ENCODE peak calls at places on chromosome 21, in ten cellular contexts. One of them, this sample, is unnamed.

GRCh38 chr21:37780991-37781983 is 135.0 kb downstream of the KCNJ6 start:
- DNase-seq in NCI-H345: no peak
- DNase-seq in KG1: no peak
- DNase-seq in EL: no peak
- DNase-seq in epithelial cell of esophagus: peak; percentile 84
- DNase-seq in stimulated activated CD4-positive, alpha-beta T cell treated with anti-CD3 and anti-CD28 coated beads, Interleukin-4, amount 100 ng/mL, for 24 hours: no peak
- DNase-seq in left colon: no peak
- DNase-seq in activated CD4-positive, CD25-positive, alpha-beta regulatory T cell: no peak
- DNase-seq in hepatocyte: no peak
- DNase-seq in T-helper 2 cell: no peak
- DNase-seq in this sample: no peak

GRCh38 chr21:40678681-40679284 is 168.2 kb downstream of the DSCAM start:
- DNase-seq in NCI-H345: no peak
- DNase-seq in KG1: no peak
- DNase-seq in EL: no peak
- DNase-seq in epithelial cell of esophagus: peak; percentile 50
- DNase-seq in stimulated activated CD4-positive, alpha-beta T cell treated with anti-CD3 and anti-CD28 coated beads, Interleukin-4, amount 100 ng/mL, for 24 hours: no peak
- DNase-seq in left colon: no peak
- DNase-seq in activated CD4-positive, CD25-positive, alpha-beta regulatory T cell: no peak
- DNase-seq in hepatocyte: no peak
- DNase-seq in T-helper 2 cell: no peak
- DNase-seq in this sample: no peak

GRCh38 chr21:18608226-18608625 is 204.6 kb upstream of the TMPRSS15 start:
- DNase-seq in NCI-H345: peak; percentile 87
- DNase-seq in KG1: no peak
- DNase-seq in EL: no peak
- DNase-seq in epithelial cell of esophagus: no peak
- DNase-seq in stimulated activated CD4-positive, alpha-beta T cell treated with anti-CD3 and anti-CD28 coated beads, Interleukin-4, amount 100 ng/mL, for 24 hours: no peak
- DNase-seq in left colon: no peak
- DNase-seq in activated CD4-positive, CD25-positive, alpha-beta regulatory T cell: no peak
- DNase-seq in hepatocyte: no peak
- DNase-seq in T-helper 2 cell: no peak
- DNase-seq in this sample: no peak

GRCh38 chr21:40454057-40454456 is 392.9 kb downstream of the DSCAM start:
- DNase-seq in NCI-H345: no peak
- DNase-seq in KG1: no peak
- DNase-seq in EL: no peak
- DNase-seq in epithelial cell of esophagus: no peak
- DNase-seq in stimulated activated CD4-positive, alpha-beta T cell treated with anti-CD3 and anti-CD28 coated beads, Interleukin-4, amount 100 ng/mL, for 24 hours: no peak
- DNase-seq in left colon: no peak
- DNase-seq in activated CD4-positive, CD25-positive, alpha-beta regulatory T cell: no peak
- DNase-seq in hepatocyte: no peak
- DNase-seq in T-helper 2 cell: no peak
- DNase-seq in this sample: no peak

GRCh38 chr21:41980561-41980960 is 26.7 kb upstream of the C2CD2 start:
- DNase-seq in NCI-H345: no peak
- DNase-seq in KG1: no peak
- DNase-seq in EL: no peak
- DNase-seq in epithelial cell of esophagus: no peak
- DNase-seq in stimulated activated CD4-positive, alpha-beta T cell treated with anti-CD3 and anti-CD28 coated beads, Interleukin-4, amount 100 ng/mL, for 24 hours: no peak
- DNase-seq in left colon: no peak
- DNase-seq in activated CD4-positive, CD25-positive, alpha-beta regulatory T cell: no peak
- DNase-seq in hepatocyte: no peak
- DNase-seq in T-helper 2 cell: no peak
- DNase-seq in this sample: no peak

GRCh38 chr21:43866659-43867331 is 1.8 kb downstream of the AGPAT3 start:
- DNase-seq in NCI-H345: no peak
- DNase-seq in KG1: no peak
- DNase-seq in EL: peak; percentile 11
- DNase-seq in epithelial cell of esophagus: peak; percentile 52
- DNase-seq in stimulated activated CD4-positive, alpha-beta T cell treated with anti-CD3 and anti-CD28 coated beads, Interleukin-4, amount 100 ng/mL, for 24 hours: peak; percentile 66
- DNase-seq in left colon: peak; percentile 80
- DNase-seq in activated CD4-positive, CD25-positive, alpha-beta regulatory T cell: no peak
- DNase-seq in hepatocyte: peak; percentile 80
- DNase-seq in T-helper 2 cell: peak; percentile 52
- DNase-seq in this sample: no peak

GRCh38 chr21:33712022-33712803 is 69.9 kb downstream of the ITSN1 start:
- DNase-seq in NCI-H345: no peak
- DNase-seq in KG1: no peak
- DNase-seq in EL: no peak
- DNase-seq in epithelial cell of esophagus: no peak
- DNase-seq in stimulated activated CD4-positive, alpha-beta T cell treated with anti-CD3 and anti-CD28 coated beads, Interleukin-4, amount 100 ng/mL, for 24 hours: no peak
- DNase-seq in left colon: no peak
- DNase-seq in activated CD4-positive, CD25-positive, alpha-beta regulatory T cell: no peak
- DNase-seq in hepatocyte: no peak
- DNase-seq in T-helper 2 cell: no peak
- DNase-seq in this sample: no peak

GRCh38 chr21:42535602-42536171 is 22.0 kb downstream of the SLC37A1 start:
- DNase-seq in NCI-H345: no peak
- DNase-seq in KG1: no peak
- DNase-seq in EL: no peak
- DNase-seq in epithelial cell of esophagus: no peak
- DNase-seq in stimulated activated CD4-positive, alpha-beta T cell treated with anti-CD3 and anti-CD28 coated beads, Interleukin-4, amount 100 ng/mL, for 24 hours: no peak
- DNase-seq in left colon: peak; percentile 58
- DNase-seq in activated CD4-positive, CD25-positive, alpha-beta regulatory T cell: no peak
- DNase-seq in hepatocyte: no peak
- DNase-seq in T-helper 2 cell: no peak
- DNase-seq in this sample: no peak

GRCh38 chr21:38958940-38959685 is 153.4 kb downstream of the ETS2 start:
- DNase-seq in NCI-H345: no peak
- DNase-seq in KG1: no peak
- DNase-seq in EL: peak; percentile 80
- DNase-seq in epithelial cell of esophagus: peak; percentile 72
- DNase-seq in stimulated activated CD4-positive, alpha-beta T cell treated with anti-CD3 and anti-CD28 coated beads, Interleukin-4, amount 100 ng/mL, for 24 hours: no peak
- DNase-seq in left colon: no peak
- DNase-seq in activated CD4-positive, CD25-positive, alpha-beta regulatory T cell: no peak
- DNase-seq in hepatocyte: peak; percentile 71
- DNase-seq in T-helper 2 cell: no peak
- DNase-seq in this sample: peak; percentile 95

GRCh38 chr21:37758997-37759396 is 157.3 kb downstream of the KCNJ6 start:
- DNase-seq in NCI-H345: no peak
- DNase-seq in KG1: no peak
- DNase-seq in EL: peak; percentile 66
- DNase-seq in epithelial cell of esophagus: peak; percentile 69
- DNase-seq in stimulated activated CD4-positive, alpha-beta T cell treated with anti-CD3 and anti-CD28 coated beads, Interleukin-4, amount 100 ng/mL, for 24 hours: no peak
- DNase-seq in left colon: peak; percentile 47
- DNase-seq in activated CD4-positive, CD25-positive, alpha-beta regulatory T cell: no peak
- DNase-seq in hepatocyte: peak; percentile 79
- DNase-seq in T-helper 2 cell: no peak
- DNase-seq in this sample: no peak

GRCh38 chr21:42443876-42444744 is 40.4 kb downstream of the UBASH3A start:
- DNase-seq in NCI-H345: no peak
- DNase-seq in KG1: no peak
- DNase-seq in EL: no peak
- DNase-seq in epithelial cell of esophagus: no peak
- DNase-seq in stimulated activated CD4-positive, alpha-beta T cell treated with anti-CD3 and anti-CD28 coated beads, Interleukin-4, amount 100 ng/mL, for 24 hours: no peak
- DNase-seq in left colon: no peak
- DNase-seq in activated CD4-positive, CD25-positive, alpha-beta regulatory T cell: no peak
- DNase-seq in hepatocyte: no peak
- DNase-seq in T-helper 2 cell: no peak
- DNase-seq in this sample: no peak

GRCh38 chr21:32301596-32301995 is 2.9 kb downstream of the MRAP start:
- DNase-seq in NCI-H345: no peak
- DNase-seq in KG1: no peak
- DNase-seq in EL: no peak
- DNase-seq in epithelial cell of esophagus: no peak
- DNase-seq in stimulated activated CD4-positive, alpha-beta T cell treated with anti-CD3 and anti-CD28 coated beads, Interleukin-4, amount 100 ng/mL, for 24 hours: no peak
- DNase-seq in left colon: no peak
- DNase-seq in activated CD4-positive, CD25-positive, alpha-beta regulatory T cell: no peak
- DNase-seq in hepatocyte: no peak
- DNase-seq in T-helper 2 cell: no peak
- DNase-seq in this sample: no peak

GRCh38 chr21:25133939-25134338 is 473.3 kb downstream of the MRPL39 start:
- DNase-seq in NCI-H345: no peak
- DNase-seq in KG1: no peak
- DNase-seq in EL: peak; percentile 0
- DNase-seq in epithelial cell of esophagus: no peak
- DNase-seq in stimulated activated CD4-positive, alpha-beta T cell treated with anti-CD3 and anti-CD28 coated beads, Interleukin-4, amount 100 ng/mL, for 24 hours: no peak
- DNase-seq in left colon: no peak
- DNase-seq in activated CD4-positive, CD25-positive, alpha-beta regulatory T cell: no peak
- DNase-seq in hepatocyte: no peak
- DNase-seq in T-helper 2 cell: no peak
- DNase-seq in this sample: no peak

GRCh38 chr21:22791986-22792560 is 1793.9 kb downstream of the NCAM2 start:
- DNase-seq in NCI-H345: peak; percentile 65
- DNase-seq in KG1: peak; percentile 42
- DNase-seq in EL: peak; percentile 21
- DNase-seq in epithelial cell of esophagus: peak; percentile 50
- DNase-seq in stimulated activated CD4-positive, alpha-beta T cell treated with anti-CD3 and anti-CD28 coated beads, Interleukin-4, amount 100 ng/mL, for 24 hours: peak; percentile 7
- DNase-seq in left colon: peak; percentile 4
- DNase-seq in activated CD4-positive, CD25-positive, alpha-beta regulatory T cell: no peak
- DNase-seq in hepatocyte: peak; percentile 84
- DNase-seq in T-helper 2 cell: no peak
- DNase-seq in this sample: no peak

GRCh38 chr21:37829447-37829846 is 86.8 kb downstream of the KCNJ6 start:
- DNase-seq in NCI-H345: no peak
- DNase-seq in KG1: no peak
- DNase-seq in EL: peak; percentile 74
- DNase-seq in epithelial cell of esophagus: peak; percentile 66
- DNase-seq in stimulated activated CD4-positive, alpha-beta T cell treated with anti-CD3 and anti-CD28 coated beads, Interleukin-4, amount 100 ng/mL, for 24 hours: no peak
- DNase-seq in left colon: peak; percentile 55
- DNase-seq in activated CD4-positive, CD25-positive, alpha-beta regulatory T cell: no peak
- DNase-seq in hepatocyte: peak; percentile 58
- DNase-seq in T-helper 2 cell: no peak
- DNase-seq in this sample: peak; percentile 54

GRCh38 chr21:28336299-28336698 is 656.4 kb downstream of the LTN1 start:
- DNase-seq in NCI-H345: peak; percentile 5
- DNase-seq in KG1: no peak
- DNase-seq in EL: peak; percentile 79
- DNase-seq in epithelial cell of esophagus: peak; percentile 65
- DNase-seq in stimulated activated CD4-positive, alpha-beta T cell treated with anti-CD3 and anti-CD28 coated beads, Interleukin-4, amount 100 ng/mL, for 24 hours: no peak
- DNase-seq in left colon: no peak
- DNase-seq in activated CD4-positive, CD25-positive, alpha-beta regulatory T cell: no peak
- DNase-seq in hepatocyte: peak; percentile 78
- DNase-seq in T-helper 2 cell: no peak
- DNase-seq in this sample: peak; percentile 56

GRCh38 chr21:41321211-41321907 is 4.8 kb downstream of the FAM3B start:
- DNase-seq in NCI-H345: peak; percentile 91
- DNase-seq in KG1: no peak
- DNase-seq in EL: no peak
- DNase-seq in epithelial cell of esophagus: no peak
- DNase-seq in stimulated activated CD4-positive, alpha-beta T cell treated with anti-CD3 and anti-CD28 coated beads, Interleukin-4, amount 100 ng/mL, for 24 hours: no peak
- DNase-seq in left colon: no peak
- DNase-seq in activated CD4-positive, CD25-positive, alpha-beta regulatory T cell: no peak
- DNase-seq in hepatocyte: no peak
- DNase-seq in T-helper 2 cell: no peak
- DNase-seq in this sample: no peak

GRCh38 chr21:39867198-39867650 is at the start of gene PCP4:
- DNase-seq in NCI-H345: peak; percentile 96
- DNase-seq in KG1: peak; percentile 0
- DNase-seq in EL: peak; percentile 7
- DNase-seq in epithelial cell of esophagus: peak; percentile 60
- DNase-seq in stimulated activated CD4-positive, alpha-beta T cell treated with anti-CD3 and anti-CD28 coated beads, Interleukin-4, amount 100 ng/mL, for 24 hours: peak; percentile 8
- DNase-seq in left colon: peak; percentile 61
- DNase-seq in activated CD4-positive, CD25-positive, alpha-beta regulatory T cell: no peak
- DNase-seq in hepatocyte: peak; percentile 83
- DNase-seq in T-helper 2 cell: no peak
- DNase-seq in this sample: no peak

GRCh38 chr21:44749116-44749758 is 37.9 kb upstream of the TSPEAR start:
- DNase-seq in NCI-H345: no peak
- DNase-seq in KG1: no peak
- DNase-seq in EL: no peak
- DNase-seq in epithelial cell of esophagus: no peak
- DNase-seq in stimulated activated CD4-positive, alpha-beta T cell treated with anti-CD3 and anti-CD28 coated beads, Interleukin-4, amount 100 ng/mL, for 24 hours: no peak
- DNase-seq in left colon: no peak
- DNase-seq in activated CD4-positive, CD25-positive, alpha-beta regulatory T cell: no peak
- DNase-seq in hepatocyte: no peak
- DNase-seq in T-helper 2 cell: no peak
- DNase-seq in this sample: no peak

GRCh38 chr21:42158846-42159245 is 60.1 kb upstream of the ABCG1 start:
- DNase-seq in NCI-H345: no peak
- DNase-seq in KG1: no peak
- DNase-seq in EL: no peak
- DNase-seq in epithelial cell of esophagus: no peak
- DNase-seq in stimulated activated CD4-positive, alpha-beta T cell treated with anti-CD3 and anti-CD28 coated beads, Interleukin-4, amount 100 ng/mL, for 24 hours: no peak
- DNase-seq in left colon: no peak
- DNase-seq in activated CD4-positive, CD25-positive, alpha-beta regulatory T cell: no peak
- DNase-seq in hepatocyte: no peak
- DNase-seq in T-helper 2 cell: no peak
- DNase-seq in this sample: no peak

GRCh38 chr21:41763996-41764395 is 2.9 kb downstream of the RIPK4 start:
- DNase-seq in NCI-H345: no peak
- DNase-seq in KG1: no peak
- DNase-seq in EL: no peak
- DNase-seq in epithelial cell of esophagus: no peak
- DNase-seq in stimulated activated CD4-positive, alpha-beta T cell treated with anti-CD3 and anti-CD28 coated beads, Interleukin-4, amount 100 ng/mL, for 24 hours: no peak
- DNase-seq in left colon: no peak
- DNase-seq in activated CD4-positive, CD25-positive, alpha-beta regulatory T cell: no peak
- DNase-seq in hepatocyte: no peak
- DNase-seq in T-helper 2 cell: no peak
- DNase-seq in this sample: no peak

GRCh38 chr21:42454791-42455190 is 41.2 kb downstream of the RSPH1 start:
- DNase-seq in NCI-H345: no peak
- DNase-seq in KG1: no peak
- DNase-seq in EL: no peak
- DNase-seq in epithelial cell of esophagus: no peak
- DNase-seq in stimulated activated CD4-positive, alpha-beta T cell treated with anti-CD3 and anti-CD28 coated beads, Interleukin-4, amount 100 ng/mL, for 24 hours: no peak
- DNase-seq in left colon: no peak
- DNase-seq in activated CD4-positive, CD25-positive, alpha-beta regulatory T cell: no peak
- DNase-seq in hepatocyte: no peak
- DNase-seq in T-helper 2 cell: no peak
- DNase-seq in this sample: no peak

GRCh38 chr21:46120301-46121285 is 22.7 kb downstream of the COL6A2 start:
- DNase-seq in NCI-H345: no peak
- DNase-seq in KG1: no peak
- DNase-seq in EL: no peak
- DNase-seq in epithelial cell of esophagus: no peak
- DNase-seq in stimulated activated CD4-positive, alpha-beta T cell treated with anti-CD3 and anti-CD28 coated beads, Interleukin-4, amount 100 ng/mL, for 24 hours: no peak
- DNase-seq in left colon: peak; percentile 2
- DNase-seq in activated CD4-positive, CD25-positive, alpha-beta regulatory T cell: no peak
- DNase-seq in hepatocyte: no peak
- DNase-seq in T-helper 2 cell: peak; percentile 2
- DNase-seq in this sample: no peak

GRCh38 chr21:38914531-38915385 is 109.0 kb downstream of the ETS2 start:
- DNase-seq in NCI-H345: peak; percentile 75
- DNase-seq in KG1: no peak
- DNase-seq in EL: no peak
- DNase-seq in epithelial cell of esophagus: peak; percentile 43
- DNase-seq in stimulated activated CD4-positive, alpha-beta T cell treated with anti-CD3 and anti-CD28 coated beads, Interleukin-4, amount 100 ng/mL, for 24 hours: no peak
- DNase-seq in left colon: no peak
- DNase-seq in activated CD4-positive, CD25-positive, alpha-beta regulatory T cell: no peak
- DNase-seq in hepatocyte: peak; percentile 46
- DNase-seq in T-helper 2 cell: no peak
- DNase-seq in this sample: no peak

GRCh38 chr21:21714396-21714795 is 716.2 kb downstream of the NCAM2 start:
- DNase-seq in NCI-H345: no peak
- DNase-seq in KG1: no peak
- DNase-seq in EL: peak; percentile 91
- DNase-seq in epithelial cell of esophagus: no peak
- DNase-seq in stimulated activated CD4-positive, alpha-beta T cell treated with anti-CD3 and anti-CD28 coated beads, Interleukin-4, amount 100 ng/mL, for 24 hours: no peak
- DNase-seq in left colon: no peak
- DNase-seq in activated CD4-positive, CD25-positive, alpha-beta regulatory T cell: no peak
- DNase-seq in hepatocyte: no peak
- DNase-seq in T-helper 2 cell: no peak
- DNase-seq in this sample: no peak

GRCh38 chr21:41823166-41823565 is 56.0 kb downstream of the PRDM15 start:
- DNase-seq in NCI-H345: no peak
- DNase-seq in KG1: no peak
- DNase-seq in EL: no peak
- DNase-seq in epithelial cell of esophagus: no peak
- DNase-seq in stimulated activated CD4-positive, alpha-beta T cell treated with anti-CD3 and anti-CD28 coated beads, Interleukin-4, amount 100 ng/mL, for 24 hours: no peak
- DNase-seq in left colon: no peak
- DNase-seq in activated CD4-positive, CD25-positive, alpha-beta regulatory T cell: no peak
- DNase-seq in hepatocyte: no peak
- DNase-seq in T-helper 2 cell: no peak
- DNase-seq in this sample: no peak

GRCh38 chr21:37936010-37936785 is 19.9 kb upstream of the KCNJ6 start:
- DNase-seq in NCI-H345: no peak
- DNase-seq in KG1: no peak
- DNase-seq in EL: no peak
- DNase-seq in epithelial cell of esophagus: no peak
- DNase-seq in stimulated activated CD4-positive, alpha-beta T cell treated with anti-CD3 and anti-CD28 coated beads, Interleukin-4, amount 100 ng/mL, for 24 hours: no peak
- DNase-seq in left colon: no peak
- DNase-seq in activated CD4-positive, CD25-positive, alpha-beta regulatory T cell: no peak
- DNase-seq in hepatocyte: no peak
- DNase-seq in T-helper 2 cell: no peak
- DNase-seq in this sample: peak; percentile 69

GRCh38 chr21:16046625-16047340 is 317.0 kb downstream of the USP25 start:
- DNase-seq in NCI-H345: no peak
- DNase-seq in KG1: no peak
- DNase-seq in EL: peak; percentile 71
- DNase-seq in epithelial cell of esophagus: peak; percentile 57
- DNase-seq in stimulated activated CD4-positive, alpha-beta T cell treated with anti-CD3 and anti-CD28 coated beads, Interleukin-4, amount 100 ng/mL, for 24 hours: no peak
- DNase-seq in left colon: no peak
- DNase-seq in activated CD4-positive, CD25-positive, alpha-beta regulatory T cell: no peak
- DNase-seq in hepatocyte: no peak
- DNase-seq in T-helper 2 cell: no peak
- DNase-seq in this sample: no peak